ENCODE peak calls at places on chromosomes 16 and 17, in five cellular contexts. One of them, this sample, is unnamed.

GRCh38 chr17:40122466-40122943 is 734 bp downstream of the MSL1 start:
- DNase-seq in colonic mucosa: peak
- DNase-seq in cerebellar nuclear complex: no peak
- DNase-seq in H9: peak
- DNase-seq in mucosa of gallbladder: no peak
- DNase-seq in this sample: no peak

GRCh38 chr16:52492789-52493357 is 54.1 kb downstream of the TOX3 start:
- DNase-seq in colonic mucosa: peak
- DNase-seq in cerebellar nuclear complex: no peak
- DNase-seq in H9: no peak
- DNase-seq in mucosa of gallbladder: peak
- DNase-seq in this sample: no peak

GRCh38 chr16:24773771-24774427 is 44.4 kb downstream of the TNRC6A start:
- DNase-seq in colonic mucosa: no peak
- DNase-seq in cerebellar nuclear complex: no peak
- DNase-seq in H9: no peak
- DNase-seq in mucosa of gallbladder: no peak
- DNase-seq in this sample: no peak

GRCh38 chr16:23508589-23509440 is 1.5 kb downstream of the GGA2 start:
- DNase-seq in colonic mucosa: peak
- DNase-seq in cerebellar nuclear complex: peak
- DNase-seq in H9: peak
- DNase-seq in mucosa of gallbladder: no peak
- DNase-seq in this sample: no peak

GRCh38 chr16:86602521-86602920 is 24.2 kb downstream of the FOXL1 start:
- DNase-seq in colonic mucosa: no peak
- DNase-seq in cerebellar nuclear complex: no peak
- DNase-seq in H9: no peak
- DNase-seq in mucosa of gallbladder: no peak
- DNase-seq in this sample: no peak

GRCh38 chr17:56681561-56682266 is 88.2 kb downstream of the NOG start:
- DNase-seq in colonic mucosa: no peak
- DNase-seq in cerebellar nuclear complex: no peak
- DNase-seq in H9: no peak
- DNase-seq in mucosa of gallbladder: no peak
- DNase-seq in this sample: no peak

GRCh38 chr17:42132941-42133340 is 10.3 kb downstream of the HSPB9 start:
- DNase-seq in colonic mucosa: peak
- DNase-seq in cerebellar nuclear complex: no peak
- DNase-seq in H9: no peak
- DNase-seq in mucosa of gallbladder: peak
- DNase-seq in this sample: peak

GRCh38 chr17:11492511-11492910 is 105.8 kb upstream of the DNAH9 start:
- DNase-seq in colonic mucosa: no peak
- DNase-seq in cerebellar nuclear complex: no peak
- DNase-seq in H9: no peak
- DNase-seq in mucosa of gallbladder: no peak
- DNase-seq in this sample: no peak

GRCh38 chr17:27457731-27458523 is 1.7 kb downstream of the KSR1 start:
- DNase-seq in colonic mucosa: no peak
- DNase-seq in cerebellar nuclear complex: no peak
- DNase-seq in H9: no peak
- DNase-seq in mucosa of gallbladder: no peak
- DNase-seq in this sample: no peak

GRCh38 chr16:67104845-67105244 is 4.9 kb upstream of the PHAF1 start:
- DNase-seq in colonic mucosa: peak
- DNase-seq in cerebellar nuclear complex: no peak
- DNase-seq in H9: no peak
- DNase-seq in mucosa of gallbladder: peak
- DNase-seq in this sample: no peak

GRCh38 chr16:4957420-4957719 is 760 bp upstream of the SEC14L5 start:
- DNase-seq in colonic mucosa: no peak
- DNase-seq in cerebellar nuclear complex: no peak
- DNase-seq in H9: no peak
- DNase-seq in mucosa of gallbladder: no peak
- DNase-seq in this sample: peak

GRCh38 chr16:47142469-47143328 is 1.0 kb downstream of the NETO2 start:
- DNase-seq in colonic mucosa: peak
- DNase-seq in cerebellar nuclear complex: no peak
- DNase-seq in H9: peak
- DNase-seq in mucosa of gallbladder: no peak
- DNase-seq in this sample: peak

GRCh38 chr16:75087040-75087979 is 29.3 kb downstream of the LDHD start:
- DNase-seq in colonic mucosa: peak
- DNase-seq in cerebellar nuclear complex: no peak
- DNase-seq in H9: no peak
- DNase-seq in mucosa of gallbladder: peak
- DNase-seq in this sample: no peak

GRCh38 chr16:20385844-20386832 is 18.4 kb downstream of the PDILT start:
- DNase-seq in colonic mucosa: peak
- DNase-seq in cerebellar nuclear complex: no peak
- DNase-seq in H9: peak
- DNase-seq in mucosa of gallbladder: peak
- DNase-seq in this sample: peak

GRCh38 chr17:78933025-78933958 is 8.1 kb upstream of the TIMP2 start:
- DNase-seq in colonic mucosa: peak
- DNase-seq in cerebellar nuclear complex: no peak
- DNase-seq in H9: peak
- DNase-seq in mucosa of gallbladder: peak
- DNase-seq in this sample: peak

GRCh38 chr16:47036201-47036600 is 62.7 kb upstream of the DNAJA2 start:
- DNase-seq in colonic mucosa: no peak
- DNase-seq in cerebellar nuclear complex: no peak
- DNase-seq in H9: no peak
- DNase-seq in mucosa of gallbladder: no peak
- DNase-seq in this sample: no peak

GRCh38 chr17:79294459-79295071 is 219.9 kb downstream of the ENGASE start:
- DNase-seq in colonic mucosa: peak
- DNase-seq in cerebellar nuclear complex: no peak
- DNase-seq in H9: peak
- DNase-seq in mucosa of gallbladder: peak
- DNase-seq in this sample: peak

GRCh38 chr16:56936950-56937349 is 5.0 kb downstream of the HERPUD1 start:
- DNase-seq in colonic mucosa: no peak
- DNase-seq in cerebellar nuclear complex: no peak
- DNase-seq in H9: no peak
- DNase-seq in mucosa of gallbladder: no peak
- DNase-seq in this sample: no peak

GRCh38 chr17:28967240-28968135 is 16.2 kb upstream of the PHF12 start:
- DNase-seq in colonic mucosa: no peak
- DNase-seq in cerebellar nuclear complex: no peak
- DNase-seq in H9: no peak
- DNase-seq in mucosa of gallbladder: no peak
- DNase-seq in this sample: no peak

GRCh38 chr16:74743668-74744299 is 30.8 kb downstream of the FA2H start:
- DNase-seq in colonic mucosa: peak
- DNase-seq in cerebellar nuclear complex: no peak
- DNase-seq in H9: no peak
- DNase-seq in mucosa of gallbladder: peak
- DNase-seq in this sample: peak

GRCh38 chr16:2464333-2464732 is 4.4 kb downstream of the TEDC2 start:
- DNase-seq in colonic mucosa: no peak
- DNase-seq in cerebellar nuclear complex: no peak
- DNase-seq in H9: no peak
- DNase-seq in mucosa of gallbladder: no peak
- DNase-seq in this sample: no peak

GRCh38 chr16:11105038-11105903 is 150.7 kb downstream of the SOCS1 start:
- DNase-seq in colonic mucosa: peak
- DNase-seq in cerebellar nuclear complex: no peak
- DNase-seq in H9: no peak
- DNase-seq in mucosa of gallbladder: peak
- DNase-seq in this sample: no peak

GRCh38 chr17:82949361-82949760 is 109.5 kb upstream of the ZNF750 start:
- DNase-seq in colonic mucosa: no peak
- DNase-seq in cerebellar nuclear complex: no peak
- DNase-seq in H9: no peak
- DNase-seq in mucosa of gallbladder: no peak
- DNase-seq in this sample: no peak

GRCh38 chr17:522912-523311 is 170.3 kb upstream of the RPH3AL start:
- DNase-seq in colonic mucosa: no peak
- DNase-seq in cerebellar nuclear complex: no peak
- DNase-seq in H9: peak
- DNase-seq in mucosa of gallbladder: no peak
- DNase-seq in this sample: no peak

GRCh38 chr17:71071837-71072236 is 902.5 kb downstream of the KCNJ2 start:
- DNase-seq in colonic mucosa: no peak
- DNase-seq in cerebellar nuclear complex: no peak
- DNase-seq in H9: no peak
- DNase-seq in mucosa of gallbladder: no peak
- DNase-seq in this sample: no peak

GRCh38 chr17:4849011-4849536 is 15.9 kb downstream of the MINK1 start:
- DNase-seq in colonic mucosa: no peak
- DNase-seq in cerebellar nuclear complex: no peak
- DNase-seq in H9: peak
- DNase-seq in mucosa of gallbladder: no peak
- DNase-seq in this sample: no peak

GRCh38 chr16:70678898-70679652 is 6.8 kb downstream of the MTSS2 start:
- DNase-seq in colonic mucosa: no peak
- DNase-seq in cerebellar nuclear complex: no peak
- DNase-seq in H9: no peak
- DNase-seq in mucosa of gallbladder: no peak
- DNase-seq in this sample: no peak

GRCh38 chr16:14244344-14245010 is 173.4 kb downstream of the MRTFB start:
- DNase-seq in colonic mucosa: no peak
- DNase-seq in cerebellar nuclear complex: no peak
- DNase-seq in H9: no peak
- DNase-seq in mucosa of gallbladder: no peak
- DNase-seq in this sample: no peak

GRCh38 chr17:36755586-36755985 is 154.2 kb downstream of the MRM1 start:
- DNase-seq in colonic mucosa: peak
- DNase-seq in cerebellar nuclear complex: no peak
- DNase-seq in H9: peak
- DNase-seq in mucosa of gallbladder: no peak
- DNase-seq in this sample: no peak

GRCh38 chr16:48426244-48427135 is 41.3 kb upstream of the SIAH1 start:
- DNase-seq in colonic mucosa: no peak
- DNase-seq in cerebellar nuclear complex: no peak
- DNase-seq in H9: no peak
- DNase-seq in mucosa of gallbladder: no peak
- DNase-seq in this sample: no peak

GRCh38 chr17:2682304-2682938 is 29.1 kb downstream of the CLUH start:
- DNase-seq in colonic mucosa: no peak
- DNase-seq in cerebellar nuclear complex: no peak
- DNase-seq in H9: no peak
- DNase-seq in mucosa of gallbladder: no peak
- DNase-seq in this sample: no peak

GRCh38 chr17:81237591-81238489 is 1.0 kb downstream of the TEPSIN start:
- DNase-seq in colonic mucosa: no peak
- DNase-seq in cerebellar nuclear complex: no peak
- DNase-seq in H9: no peak
- DNase-seq in mucosa of gallbladder: no peak
- DNase-seq in this sample: no peak

This sample was measured in stomach.